ENCODE peak calls at places on chromosomes 13 and 19, in seven cellular contexts. E is GM23338; G is neural progenitor cell; I is fibroblast of lung; H is CD8-positive, alpha-beta T cell; Z is tibial artery; A is Peyer's patch. J is an unnamed sample.

GRCh38 chr13:87999141-87999765 is 328.1 kb downstream of the SLITRK5 start:
- DNase-seq in E (no peak), H (no peak), Z (no peak), A (no peak), G (no peak), I (peak; percentile 83), J (no peak)

GRCh38 chr13:50222569-50223332 is 207.5 kb downstream of the KCNRG start:
- DNase-seq in Z (peak; percentile 75), A (peak; percentile 71), H (no peak), E (no peak), I (peak; percentile 77), G (no peak), J (peak; percentile 81)

GRCh38 chr19:3178377-3178972 is at the start of gene S1PR4:
- DNase-seq in E (no peak), G (no peak), Z (no peak), A (peak; percentile 85), I (no peak), H (peak; percentile 68), J (no peak)

GRCh38 chr13:50994651-50995050 is 85.1 kb downstream of the RNASEH2B start:
- DNase-seq in H (no peak), I (no peak), G (no peak), Z (no peak), A (no peak), E (no peak), J (no peak)

GRCh38 chr13:98089246-98089645 is 53.6 kb upstream of the FARP1 start:
- DNase-seq in E (no peak), H (no peak), Z (no peak), A (no peak), G (no peak), I (peak; percentile 88), J (no peak)

GRCh38 chr19:52689804-52690394 is 44.9 kb downstream of the ZNF611 start:
- DNase-seq in A (peak; percentile 54), E (peak; percentile 50), I (no peak), Z (peak; percentile 79), G (peak; percentile 44), H (peak; percentile 11), J (peak; percentile 33)

GRCh38 chr19:4524808-4525562 is 6.7 kb upstream of the PLIN4 start:
- DNase-seq in Z (no peak), A (peak; percentile 81), H (peak; percentile 58), G (peak; percentile 61), I (no peak), E (peak; percentile 80), J (peak; percentile 58)

GRCh38 chr13:77506874-77507273 is 28.6 kb upstream of the SCEL start:
- DNase-seq in A (no peak), E (no peak), H (no peak), Z (no peak), G (no peak), I (no peak), J (no peak)

GRCh38 chr19:8731428-8732169 is 10.2 kb downstream of the OR2Z1 start:
- DNase-seq in I (no peak), G (peak; percentile 3), E (peak; percentile 4), Z (no peak), A (no peak), H (no peak), J (no peak)

GRCh38 chr19:1904385-1905070 is 671 bp upstream of the ADAT3 start:
- DNase-seq in A (peak; percentile 75), Z (no peak), H (no peak), I (no peak), E (peak; percentile 92), G (peak; percentile 84), J (no peak)

GRCh38 chr19:30780456-30780855 is 408.3 kb downstream of the ZNF536 start:
- DNase-seq in G (no peak), A (no peak), Z (no peak), E (no peak), H (no peak), I (no peak), J (no peak)

GRCh38 chr13:61664821-61665705 is 249.4 kb upstream of the PCDH20 start:
- DNase-seq in G (no peak), I (peak; percentile 56), E (no peak), H (no peak), A (no peak), Z (no peak), J (no peak)

GRCh38 chr19:51749979-51750378 is 1.7 kb downstream of the FPR1 start:
- DNase-seq in Z (no peak), I (peak; percentile 67), H (no peak), A (no peak), G (no peak), E (no peak), J (no peak)

GRCh38 chr13:51328488-51328887 is 11.0 kb upstream of the SERPINE3 start:
- DNase-seq in E (peak; percentile 97), A (no peak), G (peak; percentile 94), Z (no peak), H (no peak), I (no peak), J (no peak)

GRCh38 chr13:24123761-24124160 is 36.8 kb upstream of the SPATA13 start:
- DNase-seq in A (no peak), G (no peak), H (no peak), I (no peak), E (no peak), Z (no peak), J (no peak)

GRCh38 chr13:99196466-99197256 is 4.0 kb upstream of the UBAC2 start:
- DNase-seq in H (no peak), A (no peak), Z (no peak), E (no peak), I (no peak), G (no peak), J (no peak)

GRCh38 chr13:111460548-111461444 is 140.4 kb downstream of the TEX29 start:
- DNase-seq in H (no peak), A (no peak), Z (no peak), I (peak; percentile 33), E (peak; percentile 76), G (peak; percentile 80), J (no peak)

GRCh38 chr19:57338798-57339378 is 12.2 kb upstream of the ZNF304 start:
- DNase-seq in H (no peak), I (peak; percentile 22), A (no peak), E (no peak), G (no peak), Z (no peak), J (no peak)

GRCh38 chr13:94400874-94401273 is 78.6 kb downstream of the DCT start:
- DNase-seq in G (no peak), A (no peak), Z (no peak), I (no peak), H (no peak), E (no peak), J (no peak)

GRCh38 chr13:26628706-26629105 is 71.2 kb downstream of the WASF3 start:
- DNase-seq in E (peak; percentile 42), Z (no peak), A (peak; percentile 49), I (peak; percentile 34), G (peak; percentile 41), H (no peak), J (no peak)

GRCh38 chr19:15248648-15249559 is 16.7 kb upstream of the EPHX3 start:
- DNase-seq in H (no peak), G (no peak), E (no peak), Z (peak; percentile 96), I (peak; percentile 89), A (peak; percentile 83), J (peak; percentile 89)

GRCh38 chr19:15248106-15248505 is 15.9 kb upstream of the EPHX3 start:
- DNase-seq in E (no peak), H (no peak), Z (peak; percentile 91), G (no peak), I (no peak), A (no peak), J (no peak)

GRCh38 chr19:15245370-15246197 is 13.3 kb upstream of the EPHX3 start:
- DNase-seq in A (no peak), G (no peak), Z (no peak), E (no peak), H (no peak), I (no peak), J (no peak)

GRCh38 chr19:15246198-15246481 is 13.9 kb upstream of the EPHX3 start:
- DNase-seq in A (no peak), Z (no peak), I (no peak), E (no peak), G (no peak), H (no peak), J (no peak)

GRCh38 chr19:15247107-15248014 is 15.1 kb upstream of the EPHX3 start:
- DNase-seq in E (no peak), H (no peak), A (no peak), G (no peak), I (no peak), Z (peak; percentile 90), J (no peak)
- H3K36me3 ChIP-seq in E (peaks cover 8% of the 10 kb centered on the region), H (peaks cover 36% of the 10 kb centered on the region), A (no peaks in the 10 kb centered on the region), G (no peaks in the 10 kb centered on the region), I (peaks cover 25% of the 10 kb centered on the region), Z (peaks cover 65% of the 10 kb centered on the region), J (peaks cover 44% of the 10 kb centered on the region)

GRCh38 chr19:19050104-19050503 is 13.7 kb upstream of the SLC25A42 start:
- DNase-seq in G (no peak), H (no peak), E (no peak), A (no peak), Z (no peak), I (no peak), J (no peak)
- H3K27ac ChIP-seq in G (no peak overlapping the region), H (no peak overlapping the region), E (no peak overlapping the region), A (no peak overlapping the region), Z (no peak overlapping the region), I (no peak overlapping the region), J (no peak overlapping the region)

DNA sequence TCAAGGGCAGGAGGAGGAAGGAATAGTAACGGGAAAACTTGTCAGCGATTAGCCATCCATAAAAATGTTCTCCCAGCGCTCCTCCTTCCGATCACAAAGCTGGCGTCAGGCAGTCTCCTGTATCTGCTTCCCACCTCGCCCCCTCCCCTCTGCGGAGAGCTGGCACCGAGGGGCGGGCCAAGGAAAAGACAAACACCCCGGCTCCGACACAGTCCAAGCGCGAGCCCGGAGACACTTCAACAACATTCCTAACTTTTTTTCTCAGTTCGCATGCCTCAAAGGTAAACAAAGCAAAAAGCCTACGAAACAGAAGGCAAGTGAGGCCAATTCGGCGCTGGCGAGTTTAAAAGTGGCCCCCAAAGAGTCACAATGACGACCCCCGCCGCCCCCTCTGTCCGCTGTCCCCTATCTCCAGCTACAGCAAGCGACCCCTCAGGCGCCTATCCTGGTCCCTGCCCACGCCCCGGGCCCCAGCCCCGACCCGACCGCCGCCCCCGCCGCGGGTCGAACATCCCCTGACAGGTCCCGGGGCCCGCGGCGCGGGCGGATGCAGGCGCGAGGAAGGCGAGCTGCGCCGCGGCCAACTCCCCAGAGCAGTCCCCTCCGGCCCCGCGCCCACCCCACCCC is 719 bp downstream of the SMAD9 start:
- DNase-seq in A (no peak), I (peak; percentile 37), E (peak; percentile 76), G (peak; percentile 76), Z (peak; percentile 79), H (no peak), J (peak; percentile 37)
- H3K36me3 ChIP-seq in A (no peaks in the 10 kb centered on the region), I (no peaks in the 10 kb centered on the region), E (no peaks in the 10 kb centered on the region), G (no peaks in the 10 kb centered on the region), Z (no peaks in the 10 kb centered on the region), H (no peaks in the 10 kb centered on the region), J (no peaks in the 10 kb centered on the region)

DNA sequence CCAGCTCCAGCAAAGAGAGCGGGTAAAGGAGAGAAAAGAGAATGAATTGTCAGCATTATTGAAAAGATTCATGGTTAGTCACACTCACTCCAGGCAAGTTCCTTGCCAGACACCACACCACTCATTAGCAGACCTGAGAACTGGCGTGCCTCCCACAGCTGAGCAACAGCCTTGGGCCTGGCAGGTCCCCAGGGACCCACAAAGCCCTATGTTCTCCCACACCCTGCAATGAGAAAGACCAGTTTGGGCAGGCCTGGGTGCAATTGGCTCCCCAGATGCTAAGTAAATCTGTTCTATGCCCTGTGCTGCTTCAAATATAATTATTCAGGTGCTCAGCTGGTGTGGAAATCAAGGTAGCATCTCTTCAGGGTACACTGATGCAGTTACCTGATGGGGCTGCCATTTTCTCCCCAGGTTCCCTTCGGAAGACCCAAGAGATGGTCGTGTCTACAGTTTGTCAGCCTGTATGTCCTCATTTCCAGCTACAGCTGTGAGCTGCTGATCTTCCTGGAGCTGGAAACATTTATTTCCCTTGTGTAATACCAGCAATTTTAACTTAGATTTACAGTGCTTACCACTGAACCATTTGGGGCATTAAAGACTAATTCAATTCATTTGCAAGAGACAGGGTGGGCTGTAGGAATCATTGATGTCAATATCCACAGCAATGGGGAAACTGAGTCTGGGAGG is 405.0 kb downstream of the COG6 start:
- DNase-seq in A (no peak), H (no peak), I (peak; percentile 94), G (no peak), Z (no peak), E (no peak), J (peak; percentile 46)
- H3K27ac ChIP-seq in A (no peak overlapping the region), H (no peak overlapping the region), I (no peak overlapping the region), G (no peak overlapping the region), Z (no peak overlapping the region), E (no peak overlapping the region), J (no peak overlapping the region)

J was measured in left ventricle myocardium inferior.